ENCODE peak calls at places on chromosomes 3 and 15, in seven cellular contexts. One of them, this sample, is unnamed.

GRCh38 chr3:193912621-193913178 is 223.2 kb upstream of the HES1 start:
- DNase-seq in body of pancreas: no peak
- DNase-seq in cardiac fibroblast: no peak
- DNase-seq in ureter: no peak
- DNase-seq in iris pigment epithelial cell: no peak
- DNase-seq in ELR: no peak
- DNase-seq in esophagus muscularis mucosa: no peak
- DNase-seq in this sample: peak

GRCh38 chr3:89434621-89435380 is 327.4 kb downstream of the EPHA3 start:
- DNase-seq in ureter: no peak
- DNase-seq in cardiac fibroblast: no peak
- DNase-seq in iris pigment epithelial cell: no peak
- DNase-seq in esophagus muscularis mucosa: no peak
- DNase-seq in ELR: no peak
- DNase-seq in body of pancreas: no peak
- DNase-seq in this sample: no peak

GRCh38 chr15:53034767-53035245 is 244.7 kb upstream of the ONECUT1 start:
- DNase-seq in cardiac fibroblast: no peak
- DNase-seq in body of pancreas: no peak
- DNase-seq in esophagus muscularis mucosa: no peak
- DNase-seq in iris pigment epithelial cell: no peak
- DNase-seq in ureter: no peak
- DNase-seq in ELR: no peak
- DNase-seq in this sample: no peak

GRCh38 chr3:15458212-15458780 is 30.9 kb downstream of the EAF1 start:
- DNase-seq in esophagus muscularis mucosa: no peak
- DNase-seq in body of pancreas: no peak
- DNase-seq in ureter: no peak
- DNase-seq in iris pigment epithelial cell: no peak
- DNase-seq in cardiac fibroblast: no peak
- DNase-seq in ELR: no peak
- DNase-seq in this sample: no peak

GRCh38 chr3:133928136-133928893 is 32.6 kb upstream of the RAB6B start:
- DNase-seq in esophagus muscularis mucosa: peak
- DNase-seq in body of pancreas: no peak
- DNase-seq in ureter: no peak
- DNase-seq in ELR: no peak
- DNase-seq in cardiac fibroblast: no peak
- DNase-seq in iris pigment epithelial cell: no peak
- DNase-seq in this sample: peak

GRCh38 chr15:63877713-63878271 is 44.0 kb upstream of the HERC1 start:
- DNase-seq in ureter: no peak
- DNase-seq in cardiac fibroblast: no peak
- DNase-seq in ELR: no peak
- DNase-seq in iris pigment epithelial cell: no peak
- DNase-seq in esophagus muscularis mucosa: no peak
- DNase-seq in body of pancreas: no peak
- DNase-seq in this sample: no peak

GRCh38 chr3:178841011-178841410 is 230.6 kb downstream of the ZMAT3 start:
- DNase-seq in ureter: no peak
- DNase-seq in ELR: no peak
- DNase-seq in body of pancreas: no peak
- DNase-seq in esophagus muscularis mucosa: no peak
- DNase-seq in cardiac fibroblast: no peak
- DNase-seq in iris pigment epithelial cell: no peak
- DNase-seq in this sample: no peak

GRCh38 chr3:71510485-71510884 is 73.0 kb downstream of the FOXP1 start:
- DNase-seq in iris pigment epithelial cell: peak
- DNase-seq in ELR: peak
- DNase-seq in ureter: no peak
- DNase-seq in cardiac fibroblast: peak
- DNase-seq in esophagus muscularis mucosa: no peak
- DNase-seq in body of pancreas: no peak
- DNase-seq in this sample: no peak

GRCh38 chr3:89171681-89172080 is 64.3 kb downstream of the EPHA3 start:
- DNase-seq in ELR: no peak
- DNase-seq in esophagus muscularis mucosa: no peak
- DNase-seq in body of pancreas: no peak
- DNase-seq in iris pigment epithelial cell: no peak
- DNase-seq in cardiac fibroblast: no peak
- DNase-seq in ureter: no peak
- DNase-seq in this sample: no peak

GRCh38 chr3:100352296-100353178 is 18.0 kb downstream of the NIT2 start:
- DNase-seq in ureter: no peak
- DNase-seq in body of pancreas: no peak
- DNase-seq in esophagus muscularis mucosa: no peak
- DNase-seq in iris pigment epithelial cell: peak
- DNase-seq in cardiac fibroblast: no peak
- DNase-seq in ELR: no peak
- DNase-seq in this sample: no peak

GRCh38 chr3:46433841-46434240 is 26.8 kb downstream of the CCRL2 start:
- DNase-seq in esophagus muscularis mucosa: no peak
- DNase-seq in cardiac fibroblast: no peak
- DNase-seq in ureter: no peak
- DNase-seq in ELR: no peak
- DNase-seq in iris pigment epithelial cell: no peak
- DNase-seq in body of pancreas: no peak
- DNase-seq in this sample: no peak

GRCh38 chr3:184733971-184734608 is 22.2 kb upstream of the MAGEF1 start:
- DNase-seq in ureter: peak
- DNase-seq in body of pancreas: no peak
- DNase-seq in cardiac fibroblast: no peak
- DNase-seq in ELR: no peak
- DNase-seq in iris pigment epithelial cell: no peak
- DNase-seq in esophagus muscularis mucosa: no peak
- DNase-seq in this sample: peak

GRCh38 chr15:98881526-98882517 is 125.8 kb downstream of the PGPEP1L start:
- DNase-seq in body of pancreas: no peak
- DNase-seq in cardiac fibroblast: peak
- DNase-seq in ureter: no peak
- DNase-seq in iris pigment epithelial cell: peak
- DNase-seq in esophagus muscularis mucosa: no peak
- DNase-seq in ELR: peak
- DNase-seq in this sample: no peak

GRCh38 chr15:63019539-63020109 is 22.9 kb upstream of the TPM1 start:
- DNase-seq in iris pigment epithelial cell: peak
- DNase-seq in ureter: peak
- DNase-seq in ELR: peak
- DNase-seq in body of pancreas: peak
- DNase-seq in cardiac fibroblast: peak
- DNase-seq in esophagus muscularis mucosa: no peak
- DNase-seq in this sample: no peak

GRCh38 chr15:64247535-64247905 is 84.7 kb upstream of the PPIB start:
- DNase-seq in ureter: no peak
- DNase-seq in ELR: peak
- DNase-seq in cardiac fibroblast: no peak
- DNase-seq in esophagus muscularis mucosa: no peak
- DNase-seq in body of pancreas: no peak
- DNase-seq in iris pigment epithelial cell: no peak
- DNase-seq in this sample: no peak

GRCh38 chr3:134376385-134376765 is 2.1 kb upstream of the AMOTL2 start:
- DNase-seq in iris pigment epithelial cell: no peak
- DNase-seq in ureter: no peak
- DNase-seq in ELR: no peak
- DNase-seq in esophagus muscularis mucosa: no peak
- DNase-seq in body of pancreas: no peak
- DNase-seq in cardiac fibroblast: no peak
- DNase-seq in this sample: peak

GRCh38 chr15:73331991-73332925 is 36.5 kb downstream of the HCN4 start:
- DNase-seq in ureter: no peak
- DNase-seq in body of pancreas: no peak
- DNase-seq in ELR: no peak
- DNase-seq in esophagus muscularis mucosa: no peak
- DNase-seq in cardiac fibroblast: no peak
- DNase-seq in iris pigment epithelial cell: no peak
- DNase-seq in this sample: no peak

GRCh38 chr3:35707904-35708303 is 68.6 kb downstream of the ARPP21 start:
- DNase-seq in iris pigment epithelial cell: peak
- DNase-seq in cardiac fibroblast: no peak
- DNase-seq in ELR: peak
- DNase-seq in body of pancreas: no peak
- DNase-seq in esophagus muscularis mucosa: no peak
- DNase-seq in ureter: no peak
- DNase-seq in this sample: no peak

GRCh38 chr15:88012233-88012632 is 244.3 kb downstream of the NTRK3 start:
- DNase-seq in body of pancreas: peak
- DNase-seq in ELR: no peak
- DNase-seq in ureter: no peak
- DNase-seq in esophagus muscularis mucosa: no peak
- DNase-seq in cardiac fibroblast: peak
- DNase-seq in iris pigment epithelial cell: no peak
- DNase-seq in this sample: no peak

GRCh38 chr3:40043444-40043755 is 234.0 kb downstream of the MYRIP start:
- DNase-seq in ELR: peak
- DNase-seq in cardiac fibroblast: peak
- DNase-seq in esophagus muscularis mucosa: no peak
- DNase-seq in body of pancreas: peak
- DNase-seq in ureter: no peak
- DNase-seq in iris pigment epithelial cell: peak
- DNase-seq in this sample: no peak

GRCh38 chr15:100383302-100384107 is 41.7 kb upstream of the ADAMTS17 start:
- DNase-seq in esophagus muscularis mucosa: no peak
- DNase-seq in ureter: no peak
- DNase-seq in body of pancreas: peak
- DNase-seq in ELR: peak
- DNase-seq in cardiac fibroblast: peak
- DNase-seq in iris pigment epithelial cell: peak
- DNase-seq in this sample: no peak

GRCh38 chr3:132870596-132870995 is 148.4 kb upstream of the NPHP3 start:
- DNase-seq in cardiac fibroblast: no peak
- DNase-seq in body of pancreas: no peak
- DNase-seq in ureter: no peak
- DNase-seq in esophagus muscularis mucosa: no peak
- DNase-seq in ELR: no peak
- DNase-seq in iris pigment epithelial cell: no peak
- DNase-seq in this sample: no peak